ENCODE peak calls at places on chromosomes 2 and 18, in ten cellular contexts. C is lower leg skin; V is IMR-90; T is CD8-positive, alpha-beta T cell; R is BJ; N is mammary epithelial cell; E is body of pancreas; M is mucosa of descending colon; Y is NB4; K is breast epithelium. U is an unnamed sample.

GRCh38 chr2:96906719-96907404 is 37.0 kb upstream of the SEMA4C start:
- DNase-seq in E (no peak), M (no peak), T (no peak), K (no peak), Y (no peak), R (no peak), V (no peak), C (no peak), N (no peak), U (no peak)

GRCh38 chr2:241719093-241719492 is 15.3 kb upstream of the D2HGDH start:
- DNase-seq in M (no peak), C (no peak), Y (no peak), T (no peak), R (no peak), E (no peak), V (no peak), K (no peak), N (no peak), U (no peak)

GRCh38 chr2:72965770-72966430 is 48.6 kb downstream of the EMX1 start:
- DNase-seq in Y (no peak), N (no peak), V (no peak), M (peak), K (no peak), C (no peak), E (no peak), R (no peak), T (no peak), U (no peak)

GRCh38 chr2:109406301-109406700 is 207.5 kb downstream of the SEPTIN10 start:
- DNase-seq in N (peak), V (no peak), R (no peak), K (no peak), Y (no peak), C (peak), E (no peak), M (no peak), T (no peak), U (no peak)

GRCh38 chr18:66280470-66280869 is 323.4 kb downstream of the CDH19 start:
- DNase-seq in Y (no peak), C (no peak), E (no peak), M (no peak), T (no peak), V (no peak), R (no peak), N (no peak), K (no peak), U (no peak)

GRCh38 chr2:74831693-74832530 is 2.0 kb upstream of the HK2 start:
- DNase-seq in M (no peak), E (no peak), V (peak), T (no peak), Y (peak), C (no peak), R (no peak), N (peak), K (no peak), U (no peak)

GRCh38 chr2:46970334-46971288 is 55.0 kb upstream of the MCFD2 start:
- DNase-seq in N (peak), T (no peak), C (peak), V (peak), Y (peak), M (peak), E (peak), R (no peak), K (peak), U (no peak)

GRCh38 chr2:119730598-119731278 is 29.0 kb upstream of the PTPN4 start:
- DNase-seq in E (no peak), M (no peak), V (no peak), Y (peak), N (peak), K (no peak), C (no peak), T (no peak), R (no peak), U (no peak)

GRCh38 chr2:11387831-11388230 is 43.4 kb upstream of the ROCK2 start:
- DNase-seq in Y (no peak), V (no peak), N (no peak), K (no peak), T (no peak), M (no peak), R (no peak), E (peak), C (no peak), U (no peak)

GRCh38 chr2:16160281-16161084 is 220.1 kb downstream of the MYCN start:
- DNase-seq in K (no peak), N (no peak), E (no peak), C (no peak), V (no peak), T (no peak), Y (no peak), R (no peak), M (no peak), U (no peak)

GRCh38 chr2:178895171-178895570 is 87.9 kb upstream of the TTN start:
- DNase-seq in E (no peak), R (no peak), C (no peak), M (no peak), N (no peak), V (no peak), Y (no peak), K (no peak), T (no peak), U (no peak)

GRCh38 chr18:50009772-50010171 is 185.2 kb downstream of the MYO5B start:
- DNase-seq in Y (peak), T (peak), C (no peak), E (peak), N (peak), R (no peak), V (peak), K (peak), M (peak), U (peak)

GRCh38 chr18:74083071-74083954 is 64.3 kb downstream of the FBXO15 start:
- DNase-seq in C (no peak), Y (no peak), K (no peak), E (no peak), V (no peak), M (no peak), T (peak), N (no peak), R (no peak), U (no peak)

GRCh38 chr2:177058747-177059146 is 153.8 kb upstream of the HNRNPA3 start:
- DNase-seq in N (no peak), Y (no peak), K (no peak), V (no peak), E (no peak), M (no peak), R (no peak), T (no peak), C (no peak), U (peak)

DNA sequence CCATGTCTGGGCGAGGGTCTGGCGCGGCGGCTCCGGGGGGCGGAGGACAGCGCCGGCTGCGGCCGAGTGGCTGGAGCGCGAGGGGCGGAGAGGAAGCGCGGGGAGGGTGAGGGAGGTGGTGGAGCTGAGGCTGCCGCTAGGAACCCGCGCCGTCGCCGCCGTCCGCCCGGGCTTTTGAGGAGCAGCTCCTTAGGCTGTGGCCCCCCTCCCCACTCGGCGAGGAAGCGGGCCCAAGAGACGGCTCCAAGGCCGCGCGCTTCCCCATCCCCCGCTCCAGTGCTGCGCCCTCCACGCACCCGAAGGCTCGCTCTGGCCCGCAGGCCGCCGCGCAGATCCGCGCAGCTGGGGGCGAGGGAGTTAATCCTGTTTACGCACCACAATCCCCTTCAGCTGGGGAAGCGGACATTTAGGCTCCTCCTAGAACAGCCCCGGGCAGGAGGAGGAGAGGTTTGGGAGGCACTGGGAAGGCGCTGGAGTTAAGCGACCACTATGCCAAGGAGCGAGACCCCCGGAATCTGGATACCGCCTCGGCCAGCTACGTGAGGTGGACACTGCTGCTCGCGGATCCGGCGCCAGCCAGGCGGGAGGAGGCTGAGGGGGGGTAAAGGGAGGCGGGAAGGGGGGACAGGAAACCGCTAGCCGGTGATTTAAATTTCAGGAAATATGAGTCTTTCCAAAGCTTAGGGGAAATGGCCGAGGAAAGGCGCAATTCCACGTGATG is at the start of gene CNRIP1:
- DNase-seq in Y (peak), K (no peak), R (peak), V (peak), T (no peak), C (peak), N (peak), M (peak), E (peak), U (no peak)
- TF ChIP-seq CTCF in Y (no peak), K (no peak), R (no peak), V (no peak), T (no peak), C (no peak), N (no peak), M (no peak), E (no peak), U (no peak)

DNA sequence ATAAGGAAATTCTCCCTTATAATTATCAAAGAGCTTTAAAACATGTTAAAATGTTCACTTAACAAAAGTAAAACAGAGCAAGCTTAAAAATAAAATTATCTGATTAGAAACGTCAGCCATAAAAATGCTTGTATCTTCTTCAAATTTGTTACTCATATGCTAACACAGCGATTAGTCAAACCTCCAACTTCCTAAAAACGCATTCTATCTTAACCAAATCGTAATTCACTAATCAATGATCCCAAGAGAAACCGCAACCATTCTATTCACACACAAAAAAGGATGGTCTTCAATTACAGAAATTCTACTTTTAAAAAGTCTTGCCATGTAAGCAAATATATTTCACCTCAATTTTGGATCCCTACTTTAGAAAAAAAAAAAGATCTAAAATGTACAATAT is 1.9 kb downstream of the STK17B start:
- DNase-seq in E (no peak), M (no peak), Y (peak), N (no peak), K (no peak), T (no peak), V (no peak), R (no peak), C (no peak), U (no peak)
- H3K4me3 ChIP-seq in E (no peak), M (peak), Y (peak), N (peak), K (peak), T (peak), V (peak), R (peak), C (no peak), U (peak)

GRCh38 chr2:188450740-188451480 is 159.2 kb downstream of the GULP1 start:
- DNase-seq in N (no peak), V (peak), T (no peak), M (no peak), C (no peak), E (no peak), K (no peak), R (peak), Y (no peak), U (no peak)

GRCh38 chr2:188452084-188452483 is 160.4 kb downstream of the GULP1 start:
- DNase-seq in C (no peak), K (no peak), V (peak), T (no peak), N (no peak), E (no peak), Y (no peak), M (no peak), R (no peak), U (no peak)

GRCh38 chr2:188456114-188456909 is 164.6 kb downstream of the GULP1 start:
- DNase-seq in V (no peak), Y (peak), C (no peak), T (no peak), M (no peak), K (no peak), R (no peak), E (no peak), N (no peak), U (no peak)
- TF ChIP-seq CTCF in V (peak), Y (peak), C (no peak), T (no peak), M (no peak), K (no peak), R (no peak), E (no peak), N (peak), U (peak)

DNA sequence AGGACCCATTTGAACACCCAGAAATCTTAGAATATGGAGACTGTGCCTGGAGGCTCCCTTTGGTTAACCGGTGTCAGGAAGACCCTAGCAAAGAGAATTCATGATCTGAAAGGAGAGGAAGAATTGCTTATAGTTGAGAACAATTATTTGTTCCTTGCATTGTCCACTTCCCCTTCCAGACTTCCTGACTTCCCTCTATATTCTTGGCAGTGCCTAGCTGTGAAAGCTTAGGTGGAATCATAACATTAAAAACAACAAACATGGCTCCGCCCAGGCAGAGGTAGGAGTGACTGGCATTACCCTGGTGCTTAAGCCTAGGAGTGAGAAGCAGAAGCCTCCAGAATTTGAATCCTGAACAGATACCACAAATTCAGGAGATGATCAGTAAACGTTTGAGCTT is 1.9 kb downstream of the TTL start:
- DNase-seq in V (no peak), Y (no peak), C (no peak), N (no peak), K (no peak), R (no peak), M (no peak), T (no peak), E (no peak), U (no peak)
- H3K4me3 ChIP-seq in V (no peak), Y (peak), C (no peak), N (peak), K (no peak), R (no peak), M (no peak), T (no peak), E (no peak), U (no peak)

DNA sequence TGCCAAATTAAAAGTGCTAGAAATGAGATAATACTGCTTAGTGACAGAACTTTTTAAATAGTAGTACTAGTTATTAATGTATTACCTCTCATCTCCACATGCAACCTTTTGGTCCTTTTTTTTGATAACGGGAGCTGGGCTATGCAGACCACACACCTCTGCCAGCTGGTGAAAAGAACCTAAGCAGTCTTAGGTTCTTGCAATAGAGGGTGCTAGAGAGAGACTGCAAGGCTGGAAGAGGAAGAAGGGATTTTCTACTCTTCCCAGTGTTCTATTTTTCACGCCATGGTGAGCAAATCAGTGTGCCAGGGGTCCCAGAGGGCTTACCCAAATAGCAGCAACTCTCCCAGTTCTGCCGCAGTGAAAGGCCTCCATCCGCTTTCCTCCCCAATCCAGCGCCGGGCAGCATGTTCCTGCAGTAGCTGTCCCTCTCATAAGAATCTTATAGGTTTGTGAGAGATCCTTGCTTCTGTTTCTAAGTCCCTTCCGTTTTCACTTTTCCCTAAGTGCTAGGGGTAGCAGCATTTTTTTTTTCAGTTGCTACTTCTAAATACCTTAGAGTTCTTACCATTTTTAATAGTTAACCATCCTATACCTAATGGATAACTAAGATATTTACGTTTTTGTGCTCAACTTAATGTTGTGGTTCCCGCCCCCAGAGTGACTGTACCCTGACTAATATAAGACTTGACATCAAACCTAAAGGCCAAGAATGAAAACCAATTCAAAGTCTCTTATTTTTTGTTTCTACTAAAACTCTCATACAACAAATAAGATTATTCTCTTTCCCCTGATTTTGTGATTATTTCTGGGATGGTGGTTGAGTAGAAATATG is 69.4 kb upstream of the UBE2E3 start:
- DNase-seq in M (no peak), K (no peak), R (no peak), V (peak), N (peak), E (no peak), T (no peak), Y (peak), C (no peak), U (no peak)
- TF ChIP-seq CTCF in M (no peak), K (no peak), R (no peak), V (no peak), N (no peak), E (no peak), T (no peak), Y (peak), C (no peak), U (no peak)

DNA sequence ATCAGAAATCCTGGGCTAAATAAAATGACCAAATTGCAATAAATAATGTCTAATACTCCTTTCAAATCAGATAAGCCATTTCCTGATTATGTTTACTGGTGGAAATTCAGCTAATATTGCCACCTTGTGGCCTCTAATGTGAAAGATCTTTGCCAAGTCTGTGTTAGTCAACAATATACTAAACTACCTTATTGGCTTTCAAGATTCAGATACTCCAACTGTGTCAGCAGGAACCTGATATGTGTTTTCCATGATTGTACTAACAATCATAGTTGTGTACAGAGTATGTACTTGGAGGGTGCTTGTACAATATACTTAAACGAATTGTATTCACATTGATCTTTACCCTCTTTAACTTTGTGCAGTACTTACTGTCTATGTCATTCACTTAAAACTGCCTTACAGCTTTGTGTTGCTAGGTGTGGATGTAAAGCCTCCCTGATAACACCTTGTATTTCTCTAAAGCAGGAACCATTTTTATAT is 75.4 kb upstream of the C2orf15 start:
- DNase-seq in M (no peak), V (peak), R (no peak), N (peak), K (no peak), Y (peak), C (no peak), T (no peak), E (peak), U (peak)
- H3K4me3 ChIP-seq in M (no peak), V (no peak), R (no peak), N (no peak), K (no peak), Y (no peak), C (no peak), T (no peak), E (no peak), U (peak)

GRCh38 chr2:175183674-175184073 is 2.2 kb upstream of the ATP5MC3 start:
- DNase-seq in Y (no peak), M (no peak), R (no peak), K (no peak), T (no peak), C (no peak), N (no peak), E (no peak), V (no peak), U (no peak)
- TF ChIP-seq CTCF in Y (no peak), M (no peak), R (no peak), K (no peak), T (no peak), C (no peak), N (no peak), E (no peak), V (no peak), U (no peak)

GRCh38 chr2:7097353-7097895 is 180.2 kb downstream of the RNF144A start:
- DNase-seq in N (peak), K (peak), T (peak), V (peak), E (peak), R (no peak), Y (peak), C (peak), M (peak), U (peak)
- H3K4me3 ChIP-seq in N (no peak), K (no peak), T (peak), V (no peak), E (no peak), R (no peak), Y (no peak), C (no peak), M (no peak), U (peak)

U was measured in GM12865.